ENCODE peak calls at places on chromosomes 1 and 21, in four cellular contexts. B is A549, Y is K562, A is HepG2. C is an unnamed sample.

GRCh38 chr21:29145837-29146453 is 15.5 kb downstream of the MAP3K7CL start:
- DNase-seq in B (no peak), Y (no peak), A (no peak), C (no peak)

GRCh38 chr1:153550398-153550758 is 1.3 kb upstream of the S100A3 start:
- DNase-seq in B (no peak), Y (no peak), A (no peak), C (no peak)

GRCh38 chr1:197268012-197268411 is at the start of gene CRB1:
- DNase-seq in B (no peak), Y (no peak), A (no peak), C (no peak)

GRCh38 chr1:63662846-63663245 is 69.6 kb downstream of the PGM1 start:
- DNase-seq in B (peak), Y (no peak), A (no peak), C (no peak)

GRCh38 chr1:8203056-8203455 is 114.9 kb upstream of the SLC45A1 start:
- DNase-seq in B (no peak), Y (no peak), A (no peak), C (no peak)

GRCh38 chr1:98919211-98919610 is 85.5 kb downstream of the PLPPR5 start:
- DNase-seq in B (no peak), Y (no peak), A (no peak), C (no peak)

GRCh38 chr1:6600410-6601048 is 2.1 kb downstream of the KLHL21 start:
- DNase-seq in B (no peak), Y (peak), A (no peak), C (no peak)

GRCh38 chr1:218351617-218352438 is 6.7 kb downstream of the TGFB2 start:
- DNase-seq in B (no peak), Y (peak), A (no peak), C (peak)

GRCh38 chr1:25731148-25731547 is 68.8 kb upstream of the SELENON start:
- DNase-seq in B (no peak), Y (no peak), A (no peak), C (no peak)

GRCh38 chr1:25727819-25728286 is 72.1 kb upstream of the SELENON start:
- DNase-seq in B (no peak), Y (peak), A (peak), C (peak)

GRCh38 chr1:25728301-25728935 is 71.6 kb upstream of the SELENON start:
- DNase-seq in B (no peak), Y (peak), A (no peak), C (no peak)

GRCh38 chr1:25729045-25729444 is 70.9 kb upstream of the SELENON start:
- DNase-seq in B (no peak), Y (no peak), A (no peak), C (no peak)

DNA sequence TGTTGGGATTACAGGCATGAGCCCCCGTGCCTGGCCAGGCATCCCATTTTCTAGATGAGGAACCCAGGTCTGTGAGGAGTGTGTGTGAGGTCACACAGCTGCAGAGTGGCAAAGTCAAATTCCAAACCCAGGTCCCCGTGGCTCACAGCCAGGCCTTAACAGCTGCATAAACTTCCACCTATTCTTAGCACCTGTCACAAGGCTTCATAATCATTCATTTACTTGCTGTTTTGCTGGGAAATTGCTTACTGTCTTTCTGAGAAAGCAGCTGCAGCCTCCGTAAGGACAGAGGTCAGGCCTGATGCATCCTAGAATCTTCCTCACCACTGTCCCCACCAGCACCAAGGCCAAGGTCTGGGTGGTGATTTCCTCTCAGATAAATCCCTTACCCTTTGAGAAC is 70.2 kb upstream of the SELENON start:
- DNase-seq in B (no peak), Y (no peak), A (no peak), C (no peak)
- TF ChIP-seq JUN in B (no peak), Y (no peak), A (no peak), C (no peak)

DNA sequence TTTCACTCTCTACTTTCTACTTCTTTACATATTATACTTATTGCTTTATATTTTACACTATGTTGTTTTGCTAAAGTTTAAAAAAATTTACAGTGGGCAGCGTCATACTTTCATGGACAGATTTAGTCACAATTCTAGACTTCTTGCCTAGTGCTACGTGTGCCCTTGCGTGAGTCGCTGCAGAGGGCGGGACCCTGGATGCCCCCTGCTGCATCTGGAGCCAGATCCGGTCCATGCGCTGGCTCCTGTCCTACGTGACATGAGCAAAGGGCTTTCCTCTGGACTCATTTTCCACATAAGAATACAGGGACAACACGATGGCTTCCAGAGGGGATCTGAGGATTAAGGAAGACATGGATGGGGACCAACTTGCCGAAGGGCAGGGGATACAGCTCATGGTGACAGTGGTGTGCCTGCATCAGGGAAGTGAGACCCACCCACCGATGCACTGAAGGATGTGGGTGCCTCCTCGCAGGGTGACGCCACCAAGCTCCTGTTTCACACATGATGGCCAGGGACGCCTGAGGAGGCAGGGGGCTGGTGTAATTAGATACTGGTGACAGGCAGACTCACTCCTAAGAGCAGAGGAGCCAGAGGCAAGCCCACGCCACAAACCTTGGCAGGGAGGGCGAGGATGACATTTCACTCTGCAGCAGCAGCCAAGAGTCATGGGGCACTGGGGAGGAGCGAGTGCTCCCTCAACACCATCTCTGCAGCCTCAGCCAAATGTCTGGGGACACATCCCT is 86.6 kb downstream of the DMRTB1 start:
- DNase-seq in B (no peak), Y (no peak), A (no peak), C (peak)
- TF ChIP-seq HMGXB4 in B (no peak), Y (no peak), A (no peak), C (no peak)

GRCh38 chr1:12184008-12184681 is 17.4 kb downstream of the TNFRSF1B start:
- DNase-seq in B (no peak), Y (peak), A (peak), C (no peak)
- TF ChIP-seq JUN in B (no peak), Y (no peak), A (no peak), C (no peak)

DNA sequence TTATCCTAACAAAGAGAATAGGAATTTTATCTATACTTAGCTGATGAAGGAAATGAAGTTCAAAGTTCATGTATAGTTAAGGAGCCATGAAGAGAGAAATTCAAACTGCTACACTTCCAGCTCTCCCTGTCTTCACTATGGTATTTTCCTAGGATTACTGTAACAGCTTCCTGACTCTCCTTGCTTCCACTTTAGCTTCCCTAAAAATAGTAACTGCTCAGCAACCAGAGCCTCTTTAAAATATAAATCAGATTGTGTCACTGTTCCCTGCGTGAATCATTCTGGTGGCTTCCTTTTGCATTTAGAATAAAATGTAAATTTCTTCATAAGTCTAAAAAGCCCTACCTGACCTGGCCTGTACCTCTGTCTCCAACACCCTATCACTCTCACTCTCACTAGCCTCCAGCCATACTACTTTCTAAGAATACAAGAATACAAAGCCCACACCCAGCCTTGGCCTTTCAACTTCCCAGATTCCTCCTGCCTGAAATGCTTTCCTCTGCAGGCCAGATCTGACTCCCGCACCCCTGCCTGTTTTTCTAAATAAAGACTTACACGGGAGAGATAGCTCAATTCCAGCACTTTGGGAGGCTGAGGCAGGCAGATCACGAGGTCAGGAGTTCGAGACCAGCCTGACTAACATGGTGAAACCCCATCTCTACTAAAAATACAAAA is 30.5 kb downstream of the OR10J1 start:
- DNase-seq in B (no peak), Y (no peak), A (no peak), C (peak)
- TF ChIP-seq HMGXB4 in B (no peak), Y (no peak), A (no peak), C (no peak)

GRCh38 chr1:33183306-33183705 is 1.5 kb upstream of the TRIM62 start:
- DNase-seq in B (no peak), Y (no peak), A (no peak), C (no peak)

GRCh38 chr1:33182896-33183295 is 1.1 kb upstream of the TRIM62 start:
- DNase-seq in B (no peak), Y (no peak), A (no peak), C (no peak)

GRCh38 chr1:33181038-33181861 is 593 bp downstream of the TRIM62 start:
- DNase-seq in B (peak), Y (peak), A (no peak), C (peak)

GRCh38 chr1:33181906-33182305 is at the start of gene TRIM62:
- DNase-seq in B (peak), Y (peak), A (peak), C (peak)

DNA sequence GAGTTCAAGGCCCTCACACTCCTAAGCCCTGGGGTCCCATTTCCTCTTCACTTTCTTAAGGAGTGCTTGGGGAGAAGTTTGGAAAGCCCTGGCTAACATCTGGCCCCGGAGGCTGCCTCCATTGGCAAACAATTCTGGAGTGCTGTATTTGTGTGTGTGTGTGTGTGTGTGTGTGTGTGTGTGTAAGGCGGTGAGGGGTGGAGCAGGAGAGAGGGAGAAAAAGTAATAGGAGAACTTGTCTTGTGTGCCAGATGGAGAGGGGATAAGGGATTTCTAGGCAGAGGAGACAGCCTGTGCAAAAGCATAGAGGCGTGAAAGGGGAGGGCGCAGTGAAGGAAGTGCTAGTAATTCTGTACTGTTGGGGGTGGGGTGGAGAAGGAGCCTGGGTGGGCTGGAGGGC is 609 bp upstream of the TRIM62 start:
- DNase-seq in B (no peak), Y (peak), A (no peak), C (no peak)
- TF ChIP-seq JUN in B (no peak), Y (no peak), A (no peak), C (no peak)